ENCODE peak calls at places on chromosomes 11 and 22, in four cellular contexts. One of them, this sample, is unnamed.

GRCh38 chr11:105181100-105181499 is 41.5 kb upstream of the CARD18 start:
- DNase-seq in prostate gland: no peak
- DNase-seq in sigmoid colon: no peak
- DNase-seq in suprapubic skin: no peak
- DNase-seq in this sample: no peak

GRCh38 chr22:33544707-33545106 is 375.6 kb downstream of the LARGE1 start:
- DNase-seq in sigmoid colon: no peak
- DNase-seq in prostate gland: no peak
- DNase-seq in suprapubic skin: no peak
- DNase-seq in this sample: no peak

GRCh38 chr22:23204541-23205157 is 24.3 kb downstream of the BCR start:
- DNase-seq in sigmoid colon: peak
- DNase-seq in suprapubic skin: peak
- DNase-seq in prostate gland: no peak
- DNase-seq in this sample: no peak

GRCh38 chr11:113341388-113342165 is 27.2 kb downstream of the TTC12 start:
- DNase-seq in suprapubic skin: no peak
- DNase-seq in sigmoid colon: no peak
- DNase-seq in prostate gland: peak
- DNase-seq in this sample: peak

GRCh38 chr11:130431806-130432205 is 3.4 kb upstream of the ADAMTS8 start:
- DNase-seq in suprapubic skin: no peak
- DNase-seq in sigmoid colon: no peak
- DNase-seq in prostate gland: no peak
- DNase-seq in this sample: no peak

GRCh38 chr22:49497266-49497665 is 330.4 kb downstream of the BRD1 start:
- DNase-seq in sigmoid colon: no peak
- DNase-seq in prostate gland: no peak
- DNase-seq in suprapubic skin: no peak
- DNase-seq in this sample: no peak

GRCh38 chr11:125376117-125376516 is 119.9 kb downstream of the FEZ1 start:
- DNase-seq in sigmoid colon: peak
- DNase-seq in suprapubic skin: no peak
- DNase-seq in prostate gland: peak
- DNase-seq in this sample: peak

GRCh38 chr22:42794551-42795510 is 62.2 kb downstream of the ARFGAP3 start:
- DNase-seq in sigmoid colon: no peak
- DNase-seq in prostate gland: no peak
- DNase-seq in suprapubic skin: no peak
- DNase-seq in this sample: no peak

GRCh38 chr22:34414467-34415440 is 494.5 kb upstream of the LARGE1 start:
- DNase-seq in prostate gland: peak
- DNase-seq in suprapubic skin: no peak
- DNase-seq in sigmoid colon: no peak
- DNase-seq in this sample: peak

DNA sequence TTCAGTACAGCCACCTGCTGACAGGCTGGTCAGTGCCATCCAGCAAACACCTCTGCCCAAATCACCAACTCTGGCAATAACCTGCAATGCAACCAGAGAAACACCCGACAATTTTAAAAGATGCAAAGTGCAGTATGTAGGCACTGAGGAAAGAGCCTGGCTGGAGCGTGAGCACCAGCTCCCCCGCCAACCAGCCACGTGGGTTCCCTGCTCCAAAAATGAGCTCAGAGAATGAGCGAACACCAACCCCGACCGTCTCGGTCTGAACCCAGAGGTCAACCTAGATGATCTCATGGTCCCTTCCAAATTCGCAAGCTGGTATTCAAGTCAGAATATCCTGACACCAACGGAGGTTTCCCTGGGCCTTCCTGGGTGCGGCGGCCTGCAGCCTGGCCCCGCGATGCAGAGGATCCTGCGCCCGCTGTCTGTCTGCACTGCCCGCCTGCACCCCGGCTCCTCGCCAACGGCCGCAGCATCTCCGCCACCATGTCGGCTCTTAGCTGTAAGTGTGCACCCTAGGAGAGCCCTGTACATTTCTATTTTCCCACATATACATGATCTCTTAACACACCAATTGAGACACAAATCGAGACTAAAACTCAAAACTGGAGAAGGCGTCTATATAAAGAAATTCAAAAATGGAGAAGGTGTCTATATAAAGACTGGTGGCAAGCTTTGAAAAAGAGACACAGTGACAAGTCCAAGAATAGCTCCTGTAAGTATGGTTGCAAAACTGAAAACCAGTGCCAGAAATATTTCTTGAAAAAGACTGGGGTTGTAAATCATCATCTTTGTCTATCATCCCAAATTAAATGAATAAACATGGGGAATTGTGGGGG is 22.8 kb downstream of the TMEM184B start:
- DNase-seq in prostate gland: no peak
- DNase-seq in sigmoid colon: no peak
- DNase-seq in suprapubic skin: no peak
- DNase-seq in this sample: no peak
- H3K27ac ChIP-seq in prostate gland: no peak
- H3K27ac ChIP-seq in sigmoid colon: no peak
- H3K27ac ChIP-seq in suprapubic skin: no peak
- H3K27ac ChIP-seq in this sample: peak

DNA sequence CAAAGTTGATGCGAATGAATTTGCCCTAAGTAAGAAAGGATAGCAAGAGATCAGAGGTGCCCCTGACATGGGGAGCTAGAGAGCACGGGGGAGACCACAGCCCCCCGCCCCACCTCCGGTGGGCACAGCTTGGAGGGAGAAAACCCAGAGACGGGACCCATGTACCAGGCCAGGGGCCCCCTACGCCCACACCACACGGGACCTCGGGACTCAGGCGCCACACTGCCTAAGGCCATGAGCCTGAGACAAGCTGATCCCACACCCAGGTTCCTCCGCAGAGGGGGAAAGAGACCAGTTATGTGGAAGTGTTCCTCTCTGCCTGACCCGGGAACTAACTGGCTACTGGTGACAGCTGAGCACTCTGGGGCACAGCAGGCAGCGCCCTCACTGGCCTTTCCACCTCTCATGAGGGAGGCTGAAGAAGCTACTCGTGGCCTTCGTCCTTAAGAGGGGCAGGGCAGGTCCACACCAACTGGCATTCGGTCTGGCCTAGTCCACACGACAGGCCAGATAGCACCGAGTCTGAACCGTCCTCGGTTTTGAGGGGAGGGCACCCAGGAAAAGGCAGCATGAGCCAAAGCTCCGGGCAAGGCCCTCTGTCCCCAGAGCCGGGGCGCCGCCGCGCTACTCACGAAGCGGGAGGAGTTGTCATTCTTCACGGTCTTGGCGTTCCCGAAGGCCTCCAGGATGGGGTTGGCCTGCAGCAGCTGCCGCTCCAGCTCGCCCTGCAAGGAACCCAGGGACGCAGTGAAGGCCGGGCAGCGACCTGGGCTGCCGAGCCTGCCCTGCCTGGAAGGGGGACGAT is 65.8 kb downstream of the MYH9 start:
- DNase-seq in prostate gland: no peak
- DNase-seq in sigmoid colon: no peak
- DNase-seq in suprapubic skin: no peak
- DNase-seq in this sample: no peak
- TF ChIP-seq POLR2A in prostate gland: no peak
- TF ChIP-seq POLR2A in sigmoid colon: no peak
- TF ChIP-seq POLR2A in suprapubic skin: no peak
- TF ChIP-seq POLR2A in this sample: no peak

GRCh38 chr11:118917488-118918127 is 8.1 kb downstream of the BCL9L start:
- DNase-seq in sigmoid colon: peak
- DNase-seq in suprapubic skin: peak
- DNase-seq in prostate gland: no peak
- DNase-seq in this sample: no peak
- TF ChIP-seq POLR2AphosphoS5 in sigmoid colon: peak
- TF ChIP-seq POLR2AphosphoS5 in suprapubic skin: peak
- TF ChIP-seq POLR2AphosphoS5 in prostate gland: peak
- TF ChIP-seq POLR2AphosphoS5 in this sample: no peak

DNA sequence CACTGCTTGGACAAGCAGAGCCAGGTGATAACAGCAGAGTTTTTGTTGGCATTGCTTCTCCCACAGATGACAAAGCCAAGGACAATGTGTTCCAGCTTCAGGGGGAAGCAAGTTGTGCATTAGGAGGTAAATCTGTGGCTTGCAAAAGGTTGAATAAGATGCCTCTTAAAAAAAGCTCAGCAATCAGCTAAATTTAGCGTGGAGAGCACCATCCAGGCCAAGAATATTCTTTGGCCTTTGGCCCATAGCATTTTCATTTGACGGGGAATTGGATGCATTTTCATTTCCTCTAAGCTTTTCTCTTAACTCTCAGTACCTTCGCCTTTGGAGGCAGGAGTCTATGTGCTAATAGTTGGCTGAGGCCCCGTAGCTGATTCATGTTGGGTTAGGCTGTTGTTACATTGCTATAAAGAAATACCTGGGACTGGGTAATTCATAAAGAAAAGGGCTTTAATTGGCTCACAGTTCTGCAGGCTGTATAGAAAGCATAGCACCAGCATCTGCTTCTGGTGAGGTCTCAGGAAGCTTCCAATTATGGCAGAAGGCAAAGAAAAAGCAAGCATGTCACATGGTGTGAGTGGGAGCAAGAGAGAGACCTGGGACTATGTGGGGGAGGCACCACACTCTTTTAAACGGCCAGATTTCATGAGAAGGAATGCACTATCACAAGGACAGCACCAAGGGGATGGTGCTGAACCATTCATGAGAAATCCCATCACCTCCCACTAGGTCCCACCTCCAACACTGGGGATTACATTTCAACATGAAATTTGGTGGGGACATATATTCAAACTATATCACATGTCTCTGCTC is 350.1 kb upstream of the C11orf87 start:
- DNase-seq in suprapubic skin: no peak
- DNase-seq in sigmoid colon: no peak
- DNase-seq in prostate gland: peak
- DNase-seq in this sample: peak
- H3K27ac ChIP-seq in suprapubic skin: peak
- H3K27ac ChIP-seq in sigmoid colon: peak
- H3K27ac ChIP-seq in prostate gland: no peak
- H3K27ac ChIP-seq in this sample: peak

GRCh38 chr22:38419864-38420172 is 35.2 kb downstream of the KCNJ4 start:
- DNase-seq in suprapubic skin: no peak
- DNase-seq in sigmoid colon: no peak
- DNase-seq in prostate gland: no peak
- DNase-seq in this sample: no peak
- TF ChIP-seq POLR2A in suprapubic skin: no peak
- TF ChIP-seq POLR2A in sigmoid colon: no peak
- TF ChIP-seq POLR2A in prostate gland: no peak
- TF ChIP-seq POLR2A in this sample: no peak